ENCODE peak calls at places on chromosome 11, in ten cellular contexts. J, U, Q, D, K, X, W, B, F and M are unnamed samples.

GRCh38 chr11:34343153-34343552 is 14.7 kb downstream of the ABTB2 start:
- DNase-seq in J (peak), U (no peak), Q (no peak), D (no peak), K (no peak), X (peak), W (no peak), B (peak), F (no peak), M (no peak)

GRCh38 chr11:78737891-78738290 is 163.2 kb upstream of the NARS2 start:
- DNase-seq in J (no peak), U (no peak), Q (no peak), D (no peak), K (no peak), X (peak), W (no peak), B (peak), F (no peak), M (no peak)

GRCh38 chr11:18457435-18457834 is 1.8 kb downstream of the LDHAL6A start:
- DNase-seq in J (peak), U (no peak), Q (no peak), D (no peak), K (no peak), X (no peak), W (no peak), B (peak), F (no peak), M (no peak)

GRCh38 chr11:2084721-2085120 is 54.5 kb downstream of the IGF2 start:
- DNase-seq in J (no peak), U (no peak), Q (no peak), D (no peak), K (no peak), X (no peak), W (no peak), B (no peak), F (no peak), M (no peak)

GRCh38 chr11:43922295-43922648 is 20.2 kb upstream of the C11orf96 start:
- DNase-seq in J (no peak), U (no peak), Q (no peak), D (no peak), K (no peak), X (no peak), W (no peak), B (no peak), F (no peak), M (no peak)

GRCh38 chr11:126341760-126342161 is 13.7 kb upstream of the ST3GAL4 start:
- DNase-seq in J (peak), U (no peak), Q (no peak), D (no peak), K (no peak), X (peak), W (no peak), B (peak), F (no peak), M (no peak)

GRCh38 chr11:78586452-78587046 is 11.9 kb upstream of the NARS2 start:
- DNase-seq in J (peak), U (no peak), Q (no peak), D (no peak), K (no peak), X (no peak), W (no peak), B (peak), F (no peak), M (peak)

GRCh38 chr11:124863137-124863825 is 2.0 kb upstream of the ROBO3 start:
- DNase-seq in J (peak), U (no peak), Q (no peak), D (no peak), K (peak), X (peak), W (peak), B (peak), F (no peak), M (no peak)

GRCh38 chr11:74783241-74783871 is 34.7 kb downstream of the RNF169 start:
- DNase-seq in J (peak), U (peak), Q (no peak), D (no peak), K (no peak), X (peak), W (peak), B (peak), F (no peak), M (peak)

GRCh38 chr11:102047305-102047924 is at the start of gene CFAP300:
- DNase-seq in J (peak), U (peak), Q (peak), D (peak), K (peak), X (peak), W (peak), B (peak), F (peak), M (no peak)

GRCh38 chr11:1126935-1127663 is 30.7 kb upstream of the MUC5AC start:
- DNase-seq in J (no peak), U (no peak), Q (no peak), D (no peak), K (no peak), X (no peak), W (no peak), B (no peak), F (no peak), M (no peak)

GRCh38 chr11:44002191-44003093 is 45.3 kb upstream of the ACCSL start:
- DNase-seq in J (no peak), U (no peak), Q (no peak), D (no peak), K (no peak), X (no peak), W (no peak), B (no peak), F (no peak), M (no peak)

GRCh38 chr11:117228091-117228490 is 3.8 kb downstream of the PCSK7 start:
- DNase-seq in J (no peak), U (no peak), Q (no peak), D (no peak), K (no peak), X (no peak), W (no peak), B (no peak), F (no peak), M (no peak)

GRCh38 chr11:7630002-7630401 is 43.3 kb downstream of the CYB5R2 start:
- DNase-seq in J (no peak), U (no peak), Q (no peak), D (no peak), K (no peak), X (peak), W (peak), B (no peak), F (peak), M (no peak)